ENCODE peak calls at places on chromosomes 12 and 14, in four cellular contexts. One of them, this sample, is unnamed.

GRCh38 chr14:70257526-70257925 is 68.8 kb upstream of the SLC8A3 start:
- DNase-seq in GM18507: no peak
- DNase-seq in RWPE1: peak; percentile 1
- DNase-seq in NCI-H1417 treated with DMSO at 0.1 percent for 48 hours: no peak
- DNase-seq in this sample: no peak

GRCh38 chr12:92968201-92968813 is 39.2 kb upstream of the EEA1 start:
- DNase-seq in GM18507: no peak
- DNase-seq in RWPE1: no peak
- DNase-seq in NCI-H1417 treated with DMSO at 0.1 percent for 48 hours: no peak
- DNase-seq in this sample: no peak

GRCh38 chr12:32155911-32156585 is 49.4 kb downstream of the BICD1 start:
- DNase-seq in GM18507: no peak
- DNase-seq in NCI-H1417 treated with DMSO at 0.1 percent for 48 hours: no peak
- DNase-seq in RWPE1: no peak
- DNase-seq in this sample: no peak

GRCh38 chr14:64755661-64756265 is 51.5 kb downstream of the PLEKHG3 start:
- DNase-seq in RWPE1: peak; percentile 86
- DNase-seq in GM18507: no peak
- DNase-seq in NCI-H1417 treated with DMSO at 0.1 percent for 48 hours: no peak
- DNase-seq in this sample: no peak

GRCh38 chr12:66653801-66654200 is 25.1 kb downstream of the GRIP1 start:
- DNase-seq in NCI-H1417 treated with DMSO at 0.1 percent for 48 hours: no peak
- DNase-seq in RWPE1: no peak
- DNase-seq in GM18507: no peak
- DNase-seq in this sample: no peak

GRCh38 chr12:164207-164606 is 49.8 kb downstream of the SLC6A12 start:
- DNase-seq in GM18507: no peak
- DNase-seq in RWPE1: no peak
- DNase-seq in NCI-H1417 treated with DMSO at 0.1 percent for 48 hours: no peak
- DNase-seq in this sample: no peak

GRCh38 chr12:112170376-112170775 is 45.0 kb downstream of the TRAFD1 start:
- DNase-seq in RWPE1: peak; percentile 30
- DNase-seq in GM18507: no peak
- DNase-seq in NCI-H1417 treated with DMSO at 0.1 percent for 48 hours: no peak
- DNase-seq in this sample: no peak

GRCh38 chr12:40827923-40828592 is 135.8 kb downstream of the CNTN1 start:
- DNase-seq in GM18507: no peak
- DNase-seq in RWPE1: no peak
- DNase-seq in NCI-H1417 treated with DMSO at 0.1 percent for 48 hours: no peak
- DNase-seq in this sample: no peak

GRCh38 chr12:2112401-2112800 is 59.6 kb downstream of the CACNA1C start:
- DNase-seq in RWPE1: no peak
- DNase-seq in GM18507: no peak
- DNase-seq in NCI-H1417 treated with DMSO at 0.1 percent for 48 hours: no peak
- DNase-seq in this sample: no peak

GRCh38 chr14:101150010-101150409 is 246.5 kb upstream of the RTL1 start:
- DNase-seq in RWPE1: no peak
- DNase-seq in GM18507: no peak
- DNase-seq in NCI-H1417 treated with DMSO at 0.1 percent for 48 hours: no peak
- DNase-seq in this sample: no peak

GRCh38 chr14:105300542-105301102 is at the start of gene BRF1:
- DNase-seq in RWPE1: peak; percentile 90
- DNase-seq in GM18507: peak; percentile 84
- DNase-seq in NCI-H1417 treated with DMSO at 0.1 percent for 48 hours: peak; percentile 87
- DNase-seq in this sample: peak; percentile 93

GRCh38 chr12:6684609-6685008 is 4.6 kb downstream of the ZNF384 start:
- DNase-seq in RWPE1: no peak
- DNase-seq in NCI-H1417 treated with DMSO at 0.1 percent for 48 hours: no peak
- DNase-seq in GM18507: no peak
- DNase-seq in this sample: no peak

This sample was measured in amygdala.